ENCODE peak calls at places on chromosomes 5 and 9, in four cellular contexts. Z, L, Y and F are unnamed samples. For H3K4me1, the result is how much of the 10 kb centered on the place peaks cover.

GRCh38 chr5:173735691-173736090 is 119.2 kb upstream of the BOD1 start:
- DNase-seq in Z (no peak), L (no peak), Y (no peak), F (no peak)

GRCh38 chr9:18405240-18405639 is 68.7 kb upstream of the ADAMTSL1 start:
- DNase-seq in Z (no peak), L (no peak), Y (no peak), F (peak)

GRCh38 chr5:112957970-112958773 is 18.4 kb upstream of the DCP2 start:
- DNase-seq in Z (peak), L (peak), Y (peak), F (peak)

GRCh38 chr9:114467226-114467750 is 38.0 kb downstream of the WHRN start:
- DNase-seq in Z (no peak), L (no peak), Y (no peak), F (no peak)

GRCh38 chr5:160183075-160183474 is 46.2 kb upstream of the FABP6 start:
- DNase-seq in Z (no peak), L (no peak), Y (no peak), F (peak)

GRCh38 chr9:20224756-20225155 is 397.5 kb downstream of the MLLT3 start:
- DNase-seq in Z (no peak), L (no peak), Y (no peak), F (no peak)

GRCh38 chr9:121305269-121305994 is 37.5 kb downstream of the GSN start:
- DNase-seq in Z (no peak), L (no peak), Y (no peak), F (no peak)

GRCh38 chr9:135887585-135888050 is 19.7 kb downstream of the CAMSAP1 start:
- DNase-seq in Z (no peak), L (no peak), Y (no peak), F (no peak)

GRCh38 chr5:135008556-135008955 is 25.5 kb downstream of the PITX1 start:
- DNase-seq in Z (no peak), L (no peak), Y (no peak), F (no peak)

GRCh38 chr5:71996789-71997188 is 110.5 kb upstream of the MAP1B start:
- DNase-seq in Z (no peak), L (no peak), Y (no peak), F (no peak)

GRCh38 chr5:172843825-172844576 is 9.9 kb downstream of the ERGIC1 start:
- DNase-seq in Z (no peak), L (no peak), Y (no peak), F (no peak)

GRCh38 chr9:134637241-134637640 is 4.4 kb upstream of the COL5A1 start:
- DNase-seq in Z (peak), L (no peak), Y (no peak), F (no peak)

GRCh38 chr9:35102465-35102768 is 514 bp downstream of the STOML2 start:
- DNase-seq in Z (no peak), L (no peak), Y (no peak), F (no peak)

DNA sequence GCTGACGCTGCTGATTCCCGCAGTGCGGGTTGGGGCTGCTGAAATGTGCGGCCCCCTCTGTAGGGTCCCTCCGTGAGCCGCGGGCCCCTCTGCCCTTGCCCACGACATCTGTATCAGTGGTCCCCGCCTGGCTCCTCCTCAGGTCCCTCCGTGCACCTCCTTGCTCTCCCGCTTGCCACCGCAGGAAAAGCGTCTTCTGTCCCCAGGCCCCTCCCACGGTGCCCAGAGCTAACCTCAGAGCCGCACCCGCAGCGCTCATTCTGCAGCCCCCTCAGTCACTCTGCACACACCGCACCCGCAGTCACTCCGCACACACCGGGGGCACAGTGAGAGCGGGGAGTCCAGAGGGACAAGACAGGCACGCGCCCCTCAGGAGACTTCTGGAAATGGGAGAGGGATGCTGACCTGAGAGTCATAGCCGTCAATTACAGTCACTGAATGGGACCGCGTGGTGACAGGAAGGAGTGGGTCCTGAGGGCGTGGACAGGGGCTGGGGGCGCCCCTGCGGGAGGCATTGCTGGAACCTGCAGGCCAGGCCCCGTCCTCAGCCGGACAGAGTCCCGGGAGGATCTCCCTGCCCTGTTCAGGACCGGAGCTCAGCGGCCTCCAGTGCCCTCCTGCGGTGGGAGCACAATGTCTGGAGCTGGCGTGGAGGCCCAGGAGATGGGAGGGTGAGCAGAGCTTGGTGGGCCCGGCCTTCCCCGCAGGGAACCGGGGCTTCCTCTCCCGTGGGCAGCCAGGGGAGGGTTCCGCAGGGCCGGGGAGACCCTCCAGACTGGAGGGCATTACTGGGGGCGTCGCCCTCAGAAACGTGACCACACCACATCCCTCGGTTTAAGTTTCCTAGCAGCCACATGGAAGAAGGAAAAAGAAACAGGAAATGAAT is 66.1 kb upstream of the CTSL start:
- DNase-seq in Z (no peak), L (no peak), Y (no peak), F (no peak)
- TF ChIP-seq EZH2 in Z (no peak), L (no peak), Y (no peak), F (no peak)

GRCh38 chr9:129558551-129559505 is 62.1 kb downstream of the C9orf50 start:
- DNase-seq in Z (no peak), L (no peak), Y (no peak), F (no peak)
- H3K4me1 ChIP-seq in Z (under half), L (under half), Y (under half), F (under half)

GRCh38 chr5:176133877-176134276 is 104.3 kb upstream of the SIMC1 start:
- DNase-seq in Z (no peak), L (no peak), Y (no peak), F (no peak)

GRCh38 chr5:176132471-176133288 is 105.5 kb upstream of the SIMC1 start:
- DNase-seq in Z (no peak), L (no peak), Y (no peak), F (no peak)

GRCh38 chr5:176131771-176132170 is 106.5 kb upstream of the SIMC1 start:
- DNase-seq in Z (no peak), L (no peak), Y (no peak), F (no peak)

GRCh38 chr5:176133289-176133870 is 104.8 kb upstream of the SIMC1 start:
- DNase-seq in Z (no peak), L (no peak), Y (no peak), F (no peak)

GRCh38 chr5:176134529-176135223 is 103.5 kb upstream of the SIMC1 start:
- DNase-seq in Z (no peak), L (no peak), Y (no peak), F (no peak)
- TF ChIP-seq EZH2 in Z (no peak), L (no peak), Y (no peak), F (no peak)

GRCh38 chr9:129339539-129340157 is 161.6 kb upstream of the IER5L start:
- DNase-seq in Z (no peak), L (no peak), Y (no peak), F (no peak)

GRCh38 chr9:129337287-129338140 is 159.5 kb upstream of the IER5L start:
- DNase-seq in Z (no peak), L (no peak), Y (no peak), F (no peak)

GRCh38 chr9:129336601-129337286 is 158.7 kb upstream of the IER5L start:
- DNase-seq in Z (peak), L (no peak), Y (peak), F (peak)

GRCh38 chr9:129340427-129341196 is 162.6 kb upstream of the IER5L start:
- DNase-seq in Z (no peak), L (no peak), Y (no peak), F (no peak)

GRCh38 chr9:129338701-129339445 is 160.8 kb upstream of the IER5L start:
- DNase-seq in Z (no peak), L (no peak), Y (no peak), F (no peak)
- H3K4me1 ChIP-seq in Z (half or more), L (under half), Y (under half), F (under half)

GRCh38 chr5:20102291-20102690 is 114.3 kb upstream of the CDH18 start:
- DNase-seq in Z (no peak), L (no peak), Y (no peak), F (no peak)
- TF ChIP-seq EZH2 in Z (no peak), L (no peak), Y (no peak), F (no peak)

DNA sequence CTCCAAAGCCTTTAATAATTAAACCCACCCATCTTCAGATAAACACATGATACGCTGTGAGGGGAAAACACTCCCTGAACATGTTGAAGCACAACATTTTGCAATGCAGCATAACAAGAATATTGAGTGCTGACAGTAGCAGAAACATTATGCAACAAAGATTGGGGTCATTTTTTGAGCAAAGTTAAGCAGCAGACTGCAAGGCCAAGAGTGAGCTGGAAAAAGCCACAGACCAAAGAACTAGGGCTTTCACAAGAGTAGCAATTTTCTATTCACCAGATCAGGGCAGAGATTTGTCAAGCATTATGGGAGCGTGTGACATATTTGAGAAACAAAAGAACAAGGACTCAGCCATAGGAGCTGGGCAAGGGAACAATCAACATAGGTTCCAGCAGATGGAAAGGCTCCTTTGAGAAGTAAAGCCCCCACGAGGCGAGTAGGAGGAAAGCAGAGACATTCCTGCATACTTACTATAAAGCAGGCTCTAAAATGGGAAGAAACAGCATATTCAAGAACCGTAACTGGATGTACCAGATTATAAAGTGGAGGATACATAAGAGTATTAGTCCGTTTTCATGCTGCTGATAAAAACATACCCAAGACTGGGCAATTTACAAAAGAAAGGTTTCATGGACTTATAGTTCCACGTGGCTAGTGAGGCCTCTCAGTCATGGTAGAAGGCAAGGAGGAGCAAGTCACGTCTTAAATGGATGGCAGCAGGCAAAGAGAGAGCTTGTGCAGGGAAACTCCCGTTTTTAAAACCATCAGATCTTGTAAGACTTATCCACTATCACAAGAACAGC is 4.8 kb upstream of the TTC23L start:
- DNase-seq in Z (no peak), L (no peak), Y (no peak), F (no peak)
- H3K4me1 ChIP-seq in Z (under half), L (under half), Y (under half), F (under half)

GRCh38 chr5:114360362-114360761 is 1.5 kb upstream of the KCNN2 start:
- DNase-seq in Z (no peak), L (no peak), Y (no peak), F (no peak)
- TF ChIP-seq EZH2 in Z (no peak), L (no peak), Y (peak), F (no peak)

DNA sequence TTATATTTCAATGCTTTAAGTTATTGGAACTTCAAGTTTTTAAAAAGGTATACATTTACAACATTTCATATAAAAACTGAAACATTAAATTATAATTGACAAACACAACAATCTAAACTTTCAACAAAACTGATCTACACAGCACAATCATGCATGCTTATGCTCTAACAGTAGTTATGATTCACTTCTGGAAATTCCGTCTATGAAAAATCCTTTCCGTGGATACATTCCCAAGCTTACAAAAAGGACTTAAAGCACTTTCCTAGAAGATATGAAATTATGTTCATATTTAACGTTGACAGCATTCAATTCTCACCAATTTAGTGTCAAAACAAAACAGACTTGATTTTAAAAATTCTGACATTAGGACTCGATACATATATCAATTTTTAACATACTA is 3.7 kb downstream of the HNRNPH1 start:
- DNase-seq in Z (no peak), L (no peak), Y (peak), F (peak)
- H3K4me1 ChIP-seq in Z (under half), L (under half), Y (half or more), F (under half)

DNA sequence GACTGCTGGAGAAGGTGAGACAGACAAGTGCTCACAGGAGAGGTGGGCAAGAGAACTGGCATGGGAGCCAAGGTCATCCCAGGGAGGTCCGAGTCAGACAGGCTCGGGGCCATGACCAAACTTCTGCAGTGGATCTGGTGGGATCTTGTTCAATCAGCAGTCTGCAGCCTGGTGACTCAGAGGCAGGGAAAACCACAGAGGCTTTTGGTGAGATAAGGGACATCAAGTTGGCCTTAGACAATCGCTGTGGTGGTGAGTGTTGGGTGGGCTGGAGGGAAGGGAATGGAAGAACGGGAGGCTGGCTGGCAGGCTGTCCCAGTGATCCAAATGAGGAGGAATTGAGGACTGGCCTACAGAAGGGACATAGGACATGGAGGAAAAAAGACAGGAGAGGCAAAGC is 123.8 kb downstream of the TMEM174 start:
- DNase-seq in Z (peak), L (peak), Y (no peak), F (peak)
- TF ChIP-seq EZH2 in Z (no peak), L (no peak), Y (no peak), F (no peak)

GRCh38 chr9:130845901-130846381 is 10.9 kb downstream of the ABL1 start:
- DNase-seq in Z (peak), L (no peak), Y (peak), F (no peak)
- H3K4me1 ChIP-seq in Z (half or more), L (under half), Y (half or more), F (under half)